ENCODE peak calls at places on chromosomes 13 and 19, in four cellular contexts. T is foreskin fibroblast; C is activated CD4-positive, alpha-beta T cell treated with anti-CD3 and anti-CD28 coated beads for 24 hours; V is GM03348. M is an unnamed sample.

GRCh38 chr13:72244788-72245187 is 377.8 kb upstream of the DACH1 start:
- DNase-seq in T (no peak), C (no peak), V (no peak), M (no peak)

GRCh38 chr19:45439569-45440258 is 16.0 kb upstream of the ERCC1 start:
- DNase-seq in T (peak; percentile 80), C (peak; percentile 78), V (peak; percentile 86), M (peak; percentile 93)

GRCh38 chr19:39171479-39172465 is 25.0 kb upstream of the NCCRP1 start:
- DNase-seq in T (peak; percentile 32), C (no peak), V (no peak), M (no peak)

GRCh38 chr19:6501740-6502648 is at the start of gene TUBB4A:
- DNase-seq in T (no peak), C (no peak), V (peak; percentile 39), M (no peak)

GRCh38 chr13:46106839-46107371 is 2.1 kb upstream of the CPB2 start:
- DNase-seq in T (no peak), C (no peak), V (no peak), M (no peak)

GRCh38 chr13:31898383-31899071 is 133.0 kb upstream of the FRY start:
- DNase-seq in T (no peak), C (no peak), V (no peak), M (peak; percentile 4)

GRCh38 chr19:40610396-40611064 is 9.4 kb downstream of the LTBP4 start:
- DNase-seq in T (no peak), C (peak; percentile 33), V (no peak), M (no peak)

GRCh38 chr13:111409413-111409812 is 89.0 kb downstream of the TEX29 start:
- DNase-seq in T (no peak), C (no peak), V (no peak), M (no peak)

GRCh38 chr19:45075215-45076028 is 856 bp downstream of the ZNF296 start:
- DNase-seq in T (peak; percentile 68), C (no peak), V (peak; percentile 53), M (peak; percentile 97)

GRCh38 chr19:38596057-38596981 is 21.4 kb downstream of the MAP4K1 start:
- DNase-seq in T (no peak), C (peak; percentile 26), V (peak; percentile 40), M (no peak)

GRCh38 chr19:41999071-41999877 is 5.2 kb upstream of the ATP1A3 start:
- DNase-seq in T (no peak), C (no peak), V (no peak), M (no peak)

GRCh38 chr13:43054803-43055802 is 31.7 kb downstream of the DNAJC15 start:
- DNase-seq in T (peak; percentile 60), C (no peak), V (peak; percentile 53), M (peak; percentile 84)

GRCh38 chr13:109533350-109533749 is 253.0 kb downstream of the IRS2 start:
- DNase-seq in T (no peak), C (no peak), V (no peak), M (no peak)

GRCh38 chr19:47268028-47268427 is 6.7 kb upstream of the INAFM1 start:
- DNase-seq in T (no peak), C (no peak), V (no peak), M (no peak)

GRCh38 chr13:19927117-19927734 is 31.3 kb upstream of the ZMYM2 start:
- DNase-seq in T (peak; percentile 13), C (no peak), V (peak; percentile 29), M (peak; percentile 20)

GRCh38 chr13:35470671-35471465 is 5.6 kb downstream of the MAB21L1 start:
- DNase-seq in T (peak; percentile 77), C (no peak), V (peak; percentile 65), M (no peak)

GRCh38 chr19:41332000-41332399 is 21.7 kb downstream of the TGFB1 start:
- DNase-seq in T (no peak), C (no peak), V (no peak), M (no peak)

GRCh38 chr19:4904481-4904880 is 1.8 kb upstream of the ARRDC5 start:
- DNase-seq in T (no peak), C (no peak), V (no peak), M (no peak)

GRCh38 chr13:37944476-37945442 is 75.2 kb upstream of the TRPC4 start:
- DNase-seq in T (no peak), C (no peak), V (peak; percentile 5), M (no peak)

GRCh38 chr13:103299079-103299478 is 232.9 kb upstream of the SLC10A2 start:
- DNase-seq in T (no peak), C (no peak), V (no peak), M (no peak)

GRCh38 chr19:35320285-35320706 is 8.7 kb upstream of the CD22 start:
- DNase-seq in T (no peak), C (no peak), V (no peak), M (no peak)

GRCh38 chr13:40445557-40445990 is 220.9 kb downstream of the FOXO1 start:
- DNase-seq in T (no peak), C (peak; percentile 11), V (no peak), M (no peak)

GRCh38 chr13:108924154-108924940 is 294.9 kb downstream of the MYO16 start:
- DNase-seq in T (no peak), C (no peak), V (no peak), M (no peak)

GRCh38 chr13:49549289-49549688 is 36.1 kb downstream of the RCBTB1 start:
- DNase-seq in T (no peak), C (no peak), V (no peak), M (no peak)

GRCh38 chr19:13959141-13959961 is 7.0 kb downstream of the DCAF15 start:
- DNase-seq in T (no peak), C (no peak), V (no peak), M (no peak)

GRCh38 chr19:16154557-16154956 is 11.1 kb downstream of the HSH2D start:
- DNase-seq in T (no peak), C (no peak), V (no peak), M (no peak)